ENCODE peak calls at places on chromosome 13, in six cellular contexts. One of them, this sample, is unnamed.

GRCh38 chr13:50521750-50522149 is 321.7 kb downstream of the DLEU7 start:
- DNase-seq in dorsolateral prefrontal cortex: no peak
- DNase-seq in HFF-Myc: no peak
- DNase-seq in choroid plexus epithelial cell: peak; percentile 84
- DNase-seq in tibial nerve: no peak
- DNase-seq in AG09309: no peak
- DNase-seq in this sample: peak; percentile 81

GRCh38 chr13:112629161-112629560 is 41.2 kb upstream of the TUBGCP3 start:
- DNase-seq in HFF-Myc: no peak
- DNase-seq in choroid plexus epithelial cell: no peak
- DNase-seq in AG09309: no peak
- DNase-seq in dorsolateral prefrontal cortex: no peak
- DNase-seq in tibial nerve: no peak
- DNase-seq in this sample: no peak

GRCh38 chr13:100875392-100876043 is 200.9 kb upstream of the TMTC4 start:
- DNase-seq in HFF-Myc: peak; percentile 89
- DNase-seq in choroid plexus epithelial cell: peak; percentile 97
- DNase-seq in tibial nerve: no peak
- DNase-seq in dorsolateral prefrontal cortex: no peak
- DNase-seq in AG09309: peak; percentile 79
- DNase-seq in this sample: peak; percentile 96

GRCh38 chr13:93455881-93456280 is 229.3 kb downstream of the GPC6 start:
- DNase-seq in AG09309: no peak
- DNase-seq in dorsolateral prefrontal cortex: no peak
- DNase-seq in tibial nerve: no peak
- DNase-seq in choroid plexus epithelial cell: no peak
- DNase-seq in HFF-Myc: no peak
- DNase-seq in this sample: no peak

GRCh38 chr13:50149932-50150331 is 134.7 kb downstream of the KCNRG start:
- DNase-seq in HFF-Myc: no peak
- DNase-seq in choroid plexus epithelial cell: peak; percentile 31
- DNase-seq in dorsolateral prefrontal cortex: no peak
- DNase-seq in tibial nerve: peak; percentile 71
- DNase-seq in AG09309: no peak
- DNase-seq in this sample: peak; percentile 46

GRCh38 chr13:105962080-105962479 is 573.4 kb downstream of the EFNB2 start:
- DNase-seq in AG09309: no peak
- DNase-seq in dorsolateral prefrontal cortex: no peak
- DNase-seq in choroid plexus epithelial cell: no peak
- DNase-seq in HFF-Myc: no peak
- DNase-seq in tibial nerve: no peak
- DNase-seq in this sample: no peak

GRCh38 chr13:101309014-101309619 is 107.2 kb downstream of the NALCN start:
- DNase-seq in choroid plexus epithelial cell: peak; percentile 83
- DNase-seq in AG09309: peak; percentile 93
- DNase-seq in dorsolateral prefrontal cortex: no peak
- DNase-seq in tibial nerve: no peak
- DNase-seq in HFF-Myc: no peak
- DNase-seq in this sample: peak; percentile 84

GRCh38 chr13:105703843-105704242 is 831.6 kb downstream of the EFNB2 start:
- DNase-seq in dorsolateral prefrontal cortex: no peak
- DNase-seq in AG09309: no peak
- DNase-seq in HFF-Myc: no peak
- DNase-seq in tibial nerve: no peak
- DNase-seq in choroid plexus epithelial cell: no peak
- DNase-seq in this sample: no peak

GRCh38 chr13:112885782-112886268 is 83.2 kb upstream of the MCF2L start:
- DNase-seq in HFF-Myc: peak; percentile 61
- DNase-seq in choroid plexus epithelial cell: peak; percentile 84
- DNase-seq in tibial nerve: peak; percentile 60
- DNase-seq in dorsolateral prefrontal cortex: no peak
- DNase-seq in AG09309: peak; percentile 39
- DNase-seq in this sample: peak; percentile 84

GRCh38 chr13:40124648-40125045 is 469.2 kb downstream of the COG6 start:
- DNase-seq in HFF-Myc: no peak
- DNase-seq in dorsolateral prefrontal cortex: no peak
- DNase-seq in tibial nerve: no peak
- DNase-seq in choroid plexus epithelial cell: no peak
- DNase-seq in AG09309: no peak
- DNase-seq in this sample: no peak

GRCh38 chr13:45321230-45321629 is 19.8 kb downstream of the TPT1 start:
- DNase-seq in tibial nerve: no peak
- DNase-seq in AG09309: no peak
- DNase-seq in dorsolateral prefrontal cortex: no peak
- DNase-seq in choroid plexus epithelial cell: no peak
- DNase-seq in HFF-Myc: no peak
- DNase-seq in this sample: no peak

GRCh38 chr13:84962141-84962750 is 837.0 kb downstream of the SLITRK6 start:
- DNase-seq in HFF-Myc: no peak
- DNase-seq in dorsolateral prefrontal cortex: no peak
- DNase-seq in choroid plexus epithelial cell: no peak
- DNase-seq in AG09309: no peak
- DNase-seq in tibial nerve: no peak
- DNase-seq in this sample: no peak

GRCh38 chr13:107969551-107969950 is 245.8 kb downstream of the LIG4 start:
- DNase-seq in AG09309: no peak
- DNase-seq in HFF-Myc: no peak
- DNase-seq in dorsolateral prefrontal cortex: no peak
- DNase-seq in choroid plexus epithelial cell: no peak
- DNase-seq in tibial nerve: no peak
- DNase-seq in this sample: no peak

GRCh38 chr13:29511980-29512379 is 83.5 kb downstream of the SLC7A1 start:
- DNase-seq in dorsolateral prefrontal cortex: no peak
- DNase-seq in choroid plexus epithelial cell: peak; percentile 69
- DNase-seq in tibial nerve: peak; percentile 84
- DNase-seq in HFF-Myc: no peak
- DNase-seq in AG09309: peak; percentile 69
- DNase-seq in this sample: peak; percentile 60

GRCh38 chr13:50161052-50161451 is 145.8 kb downstream of the KCNRG start:
- DNase-seq in AG09309: no peak
- DNase-seq in HFF-Myc: no peak
- DNase-seq in dorsolateral prefrontal cortex: no peak
- DNase-seq in choroid plexus epithelial cell: peak; percentile 74
- DNase-seq in tibial nerve: no peak
- DNase-seq in this sample: peak; percentile 63

GRCh38 chr13:97067342-97067895 is 73.1 kb upstream of the OXGR1 start:
- DNase-seq in HFF-Myc: no peak
- DNase-seq in choroid plexus epithelial cell: peak; percentile 72
- DNase-seq in AG09309: no peak
- DNase-seq in tibial nerve: no peak
- DNase-seq in dorsolateral prefrontal cortex: no peak
- DNase-seq in this sample: peak; percentile 28

GRCh38 chr13:95512957-95513356 is 39.6 kb upstream of the CLDN10 start:
- DNase-seq in choroid plexus epithelial cell: no peak
- DNase-seq in dorsolateral prefrontal cortex: no peak
- DNase-seq in AG09309: no peak
- DNase-seq in HFF-Myc: no peak
- DNase-seq in tibial nerve: no peak
- DNase-seq in this sample: no peak

GRCh38 chr13:71661921-71662320 is 205.1 kb downstream of the DACH1 start:
- DNase-seq in dorsolateral prefrontal cortex: no peak
- DNase-seq in HFF-Myc: peak; percentile 56
- DNase-seq in AG09309: no peak
- DNase-seq in tibial nerve: no peak
- DNase-seq in choroid plexus epithelial cell: peak; percentile 82
- DNase-seq in this sample: peak; percentile 87

GRCh38 chr13:49858183-49858856 is 65.8 kb upstream of the KPNA3 start:
- DNase-seq in choroid plexus epithelial cell: peak; percentile 98
- DNase-seq in AG09309: peak; percentile 78
- DNase-seq in tibial nerve: no peak
- DNase-seq in HFF-Myc: peak; percentile 57
- DNase-seq in dorsolateral prefrontal cortex: no peak
- DNase-seq in this sample: peak; percentile 99

GRCh38 chr13:94162289-94162688 is 317.2 kb downstream of the DCT start:
- DNase-seq in tibial nerve: no peak
- DNase-seq in choroid plexus epithelial cell: no peak
- DNase-seq in AG09309: no peak
- DNase-seq in dorsolateral prefrontal cortex: no peak
- DNase-seq in HFF-Myc: no peak
- DNase-seq in this sample: no peak

GRCh38 chr13:95113601-95114000 is 187.7 kb downstream of the ABCC4 start:
- DNase-seq in AG09309: no peak
- DNase-seq in tibial nerve: no peak
- DNase-seq in HFF-Myc: no peak
- DNase-seq in choroid plexus epithelial cell: no peak
- DNase-seq in dorsolateral prefrontal cortex: no peak
- DNase-seq in this sample: no peak

GRCh38 chr13:74027161-74027779 is 106.9 kb downstream of the KLF12 start:
- DNase-seq in choroid plexus epithelial cell: no peak
- DNase-seq in dorsolateral prefrontal cortex: no peak
- DNase-seq in HFF-Myc: no peak
- DNase-seq in tibial nerve: no peak
- DNase-seq in AG09309: no peak
- DNase-seq in this sample: no peak

GRCh38 chr13:106500450-106500849 is 35.0 kb downstream of the EFNB2 start:
- DNase-seq in tibial nerve: no peak
- DNase-seq in dorsolateral prefrontal cortex: no peak
- DNase-seq in AG09309: no peak
- DNase-seq in HFF-Myc: no peak
- DNase-seq in choroid plexus epithelial cell: peak; percentile 93
- DNase-seq in this sample: peak; percentile 18

GRCh38 chr13:36297600-36298338 is at the start of gene CCDC169:
- DNase-seq in AG09309: no peak
- DNase-seq in tibial nerve: peak; percentile 68
- DNase-seq in dorsolateral prefrontal cortex: peak; percentile 61
- DNase-seq in choroid plexus epithelial cell: peak; percentile 52
- DNase-seq in HFF-Myc: no peak
- DNase-seq in this sample: peak; percentile 61

GRCh38 chr13:103757361-103757760 is 691.1 kb upstream of the SLC10A2 start:
- DNase-seq in dorsolateral prefrontal cortex: no peak
- DNase-seq in HFF-Myc: no peak
- DNase-seq in choroid plexus epithelial cell: no peak
- DNase-seq in tibial nerve: no peak
- DNase-seq in AG09309: no peak
- DNase-seq in this sample: no peak

GRCh38 chr13:35347679-35348205 is 128.7 kb downstream of the MAB21L1 start:
- DNase-seq in AG09309: no peak
- DNase-seq in dorsolateral prefrontal cortex: no peak
- DNase-seq in HFF-Myc: no peak
- DNase-seq in choroid plexus epithelial cell: no peak
- DNase-seq in tibial nerve: no peak
- DNase-seq in this sample: no peak

DNA sequence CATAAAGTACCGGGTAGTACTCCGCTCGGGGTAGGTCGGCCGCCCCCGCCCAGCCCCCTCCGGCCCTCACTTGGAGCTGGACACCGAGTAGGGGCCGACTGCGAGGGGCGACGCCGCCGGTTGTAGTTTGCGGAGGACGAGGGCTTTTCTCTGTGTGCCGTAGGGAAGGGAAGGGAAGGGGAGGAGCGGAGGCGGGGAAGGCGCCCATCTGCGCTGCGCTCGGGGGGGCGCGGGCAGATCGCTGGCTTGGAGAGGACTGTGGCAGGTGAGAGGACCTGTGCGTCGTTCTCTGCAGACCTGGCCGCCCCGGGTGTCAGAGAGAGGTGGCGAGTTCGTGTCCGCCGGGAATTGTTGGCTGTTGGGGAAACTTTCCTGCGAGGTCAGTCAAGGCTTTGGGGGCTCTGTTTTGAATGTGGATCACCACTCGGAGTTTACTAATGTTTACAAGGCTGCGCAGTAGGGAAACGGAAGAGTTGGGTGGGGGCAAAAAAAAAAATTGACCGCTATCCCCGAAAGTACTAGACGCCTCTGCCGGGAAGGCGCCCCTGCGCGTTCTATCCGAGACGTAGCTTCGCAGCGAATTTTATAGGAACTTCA is 1.4 kb downstream of the ING1 start:
- DNase-seq in AG09309: no peak
- DNase-seq in HFF-Myc: no peak
- DNase-seq in tibial nerve: peak; percentile 48
- DNase-seq in dorsolateral prefrontal cortex: peak; percentile 42
- DNase-seq in choroid plexus epithelial cell: peak; percentile 58
- DNase-seq in this sample: peak; percentile 44
- TF ChIP-seq CTCF in AG09309: peak; percentile 16
- TF ChIP-seq CTCF in HFF-Myc: no peak
- TF ChIP-seq CTCF in tibial nerve: no peak
- TF ChIP-seq CTCF in dorsolateral prefrontal cortex: no peak
- TF ChIP-seq CTCF in choroid plexus epithelial cell: peak; percentile 27
- TF ChIP-seq CTCF in this sample: no peak

DNA sequence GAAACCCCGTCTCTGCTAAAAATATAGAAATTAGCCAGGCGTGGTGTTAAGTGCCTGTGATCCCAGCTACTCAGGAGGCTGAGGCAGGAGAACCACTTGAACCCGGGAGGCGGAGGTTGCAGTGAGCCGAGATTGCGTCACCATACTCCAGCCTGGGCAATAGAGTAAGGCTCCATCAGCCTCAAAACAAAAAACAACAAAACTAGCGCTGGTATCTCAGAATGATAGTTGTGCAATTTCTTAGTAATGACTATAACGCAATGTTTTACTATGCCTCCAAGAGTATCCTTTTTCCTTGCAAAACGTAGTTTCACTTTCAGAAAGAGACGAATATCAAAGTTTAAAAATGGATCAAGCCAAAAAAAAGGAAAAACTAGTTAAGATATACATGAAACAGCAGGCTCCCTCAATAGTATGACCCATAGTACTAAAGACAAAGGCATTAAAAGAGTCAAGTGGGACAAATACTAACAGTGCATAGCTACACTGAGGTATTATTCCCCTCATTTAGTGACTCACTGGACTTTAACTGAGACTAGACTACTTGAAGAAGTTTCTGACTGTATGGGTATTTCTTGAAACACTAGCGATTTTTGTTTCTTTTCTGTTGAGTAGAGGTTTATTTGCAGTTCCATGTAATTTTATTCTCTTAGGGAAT is 10.5 kb upstream of the ITM2B start:
- DNase-seq in AG09309: no peak
- DNase-seq in dorsolateral prefrontal cortex: no peak
- DNase-seq in tibial nerve: peak; percentile 65
- DNase-seq in HFF-Myc: no peak
- DNase-seq in choroid plexus epithelial cell: peak; percentile 75
- DNase-seq in this sample: peak; percentile 85
- H3K4me3 ChIP-seq in AG09309: peak overlapping the region; percentile 41
- H3K4me3 ChIP-seq in dorsolateral prefrontal cortex: peak overlapping the region; percentile 9
- H3K4me3 ChIP-seq in tibial nerve: peak overlapping the region; percentile 2
- H3K4me3 ChIP-seq in HFF-Myc: no peak overlapping the region
- H3K4me3 ChIP-seq in choroid plexus epithelial cell: peak overlapping the region; percentile 49
- H3K4me3 ChIP-seq in this sample: peak overlapping the region; percentile 49

GRCh38 chr13:72920097-72920496 is 138.2 kb downstream of the PIBF1 start:
- DNase-seq in HFF-Myc: no peak
- DNase-seq in tibial nerve: no peak
- DNase-seq in choroid plexus epithelial cell: no peak
- DNase-seq in dorsolateral prefrontal cortex: no peak
- DNase-seq in AG09309: no peak
- DNase-seq in this sample: peak; percentile 8
- TF ChIP-seq CTCF in HFF-Myc: no peak
- TF ChIP-seq CTCF in tibial nerve: no peak
- TF ChIP-seq CTCF in choroid plexus epithelial cell: no peak
- TF ChIP-seq CTCF in dorsolateral prefrontal cortex: no peak
- TF ChIP-seq CTCF in AG09309: no peak
- TF ChIP-seq CTCF in this sample: no peak

DNA sequence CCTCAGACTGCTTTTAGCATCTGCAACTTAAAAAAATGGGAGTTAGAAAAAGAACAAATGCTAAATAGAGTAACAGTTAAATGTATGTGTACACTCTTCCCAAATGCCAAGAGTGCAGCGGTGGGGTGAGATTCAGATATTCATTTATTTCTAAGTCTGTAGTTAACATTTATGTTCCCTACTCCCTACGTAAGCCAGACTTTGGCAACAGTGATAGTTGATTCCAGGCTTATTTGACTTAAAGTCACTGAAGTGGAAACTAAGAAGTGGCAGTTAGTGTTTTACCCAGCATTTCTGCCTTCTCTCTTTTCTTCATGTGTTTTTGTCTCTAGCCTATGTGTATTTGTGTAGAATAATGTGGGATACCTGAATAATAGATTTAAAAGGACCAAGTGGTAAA is 4.5 kb downstream of the MIR17HG start:
- DNase-seq in dorsolateral prefrontal cortex: no peak
- DNase-seq in HFF-Myc: no peak
- DNase-seq in AG09309: no peak
- DNase-seq in choroid plexus epithelial cell: no peak
- DNase-seq in tibial nerve: no peak
- DNase-seq in this sample: no peak
- H3K4me3 ChIP-seq in dorsolateral prefrontal cortex: no peak overlapping the region
- H3K4me3 ChIP-seq in HFF-Myc: peak overlapping the region; percentile 22
- H3K4me3 ChIP-seq in AG09309: no peak overlapping the region
- H3K4me3 ChIP-seq in choroid plexus epithelial cell: no peak overlapping the region
- H3K4me3 ChIP-seq in tibial nerve: no peak overlapping the region
- H3K4me3 ChIP-seq in this sample: no peak overlapping the region

This sample was measured in cardiac fibroblast.